ENCODE peak calls at places on chromosomes 5 and 9, in ten cellular contexts. M is CD4-positive, alpha-beta T cell; G is AG08396; C is Kasumi-1; X is A172; O is kidney epithelial cell; J is endothelial cell; I is GM12891; T is OCI-M1; U is brain microvascular endothelial cell. E is an unnamed sample.

GRCh38 chr9:123406691-123407536 is 50.9 kb downstream of the CRB2 start:
- DNase-seq in C (no peak), M (no peak), U (no peak), T (no peak), I (no peak), O (no peak), X (no peak), G (no peak), J (no peak), E (no peak)

GRCh38 chr9:78972303-78973002 is 599.3 kb upstream of the TLE4 start:
- DNase-seq in C (no peak), I (no peak), M (no peak), G (no peak), U (no peak), X (no peak), J (no peak), O (no peak), T (no peak), E (no peak)

GRCh38 chr5:17719592-17719991 is 85.3 kb downstream of the TAF11L14 start:
- DNase-seq in U (no peak), C (no peak), I (no peak), G (no peak), O (no peak), M (no peak), T (no peak), X (no peak), J (no peak), E (no peak)

GRCh38 chr9:18360005-18360404 is 113.9 kb upstream of the ADAMTSL1 start:
- DNase-seq in T (no peak), X (no peak), U (no peak), O (no peak), G (no peak), J (no peak), I (no peak), M (no peak), C (peak), E (no peak)

GRCh38 chr5:150000990-150001659 is 586 bp downstream of the HMGXB3 start:
- DNase-seq in I (peak), M (peak), X (peak), G (peak), O (no peak), J (peak), U (no peak), C (peak), T (peak), E (no peak)

GRCh38 chr5:10329808-10330481 is 22.2 kb upstream of the CMBL start:
- DNase-seq in I (no peak), O (no peak), T (no peak), U (no peak), C (no peak), J (no peak), M (no peak), G (peak), X (no peak), E (no peak)

GRCh38 chr9:93300585-93301081 is 116.7 kb downstream of the WNK2 start:
- DNase-seq in O (no peak), I (no peak), X (no peak), J (no peak), G (no peak), M (no peak), U (no peak), C (no peak), T (no peak), E (no peak)

GRCh38 chr9:91101598-91102168 is 260.0 kb downstream of the AUH start:
- DNase-seq in U (no peak), C (no peak), M (peak), J (no peak), X (no peak), T (no peak), O (no peak), I (no peak), G (no peak), E (no peak)

GRCh38 chr9:77433675-77434445 is 214.3 kb downstream of the GNA14 start:
- DNase-seq in T (peak), I (peak), O (no peak), U (peak), J (peak), M (peak), G (peak), X (peak), C (peak), E (peak)

GRCh38 chr9:4371108-4371507 is 71.2 kb upstream of the GLIS3 start:
- DNase-seq in G (peak), J (no peak), T (no peak), C (no peak), U (peak), M (no peak), I (no peak), X (peak), O (peak), E (no peak)

GRCh38 chr9:35164711-35165110 is 2.9 kb downstream of the UNC13B start:
- DNase-seq in O (no peak), J (no peak), I (no peak), X (no peak), U (peak), M (no peak), T (peak), G (peak), C (peak), E (no peak)

GRCh38 chr5:87686018-87686417 is 273.3 kb upstream of the CCNH start:
- DNase-seq in G (no peak), O (no peak), T (no peak), I (no peak), U (no peak), M (no peak), C (no peak), X (no peak), J (no peak), E (no peak)

GRCh38 chr9:134738869-134739659 is 97.5 kb downstream of the COL5A1 start:
- DNase-seq in M (peak), I (peak), U (peak), C (no peak), O (no peak), T (peak), G (peak), J (peak), X (peak), E (peak)

GRCh38 chr5:35230043-35230611 is at the start of gene PRLR:
- DNase-seq in U (peak), O (no peak), C (no peak), X (no peak), M (no peak), J (peak), I (peak), T (no peak), G (peak), E (peak)

GRCh38 chr9:16343249-16344237 is 526.9 kb downstream of the BNC2 start:
- DNase-seq in I (no peak), U (no peak), O (no peak), J (no peak), G (no peak), M (no peak), C (no peak), X (no peak), T (no peak), E (no peak)

GRCh38 chr9:87464110-87464991 is 33.3 kb upstream of the DAPK1 start:
- DNase-seq in J (no peak), G (no peak), M (no peak), T (no peak), C (no peak), I (no peak), U (no peak), X (peak), O (no peak), E (no peak)

GRCh38 chr5:127864511-127864910 is 161.3 kb downstream of the CCDC192 start:
- DNase-seq in O (no peak), X (no peak), J (no peak), G (no peak), U (no peak), I (no peak), T (no peak), M (no peak), C (no peak), E (no peak)

GRCh38 chr9:132497731-132498130 is 84.7 kb upstream of the BARHL1 start:
- DNase-seq in U (no peak), T (no peak), G (no peak), M (no peak), I (no peak), X (no peak), J (no peak), C (no peak), O (no peak), E (no peak)

GRCh38 chr5:54738118-54738972 is 220.8 kb downstream of the SNX18 start:
- DNase-seq in U (no peak), X (peak), O (no peak), M (no peak), I (no peak), J (no peak), T (peak), C (peak), G (no peak), E (no peak)

GRCh38 chr5:1638658-1639400 is 115.1 kb upstream of the LPCAT1 start:
- DNase-seq in I (no peak), M (no peak), C (no peak), U (no peak), G (no peak), X (no peak), T (no peak), O (no peak), J (no peak), E (no peak)

GRCh38 chr9:89606049-89606481 is 1.3 kb downstream of the GADD45G start:
- DNase-seq in X (peak), T (peak), I (no peak), U (peak), M (peak), J (peak), C (peak), O (peak), G (peak), E (no peak)

GRCh38 chr9:129458663-129459549 is 162.0 kb downstream of the C9orf50 start:
- DNase-seq in M (peak), G (no peak), C (peak), T (no peak), O (no peak), X (peak), I (no peak), J (peak), U (peak), E (no peak)

GRCh38 chr9:79193506-79194223 is 378.1 kb upstream of the TLE4 start:
- DNase-seq in J (no peak), U (no peak), I (no peak), M (no peak), O (no peak), G (no peak), C (no peak), X (no peak), T (no peak), E (no peak)

GRCh38 chr9:83449166-83449565 is 89.0 kb downstream of the FRMD3 start:
- DNase-seq in M (no peak), C (no peak), T (no peak), I (no peak), X (no peak), G (no peak), J (no peak), U (no peak), O (no peak), E (no peak)

GRCh38 chr9:127897194-127897692 is 2.2 kb downstream of the ST6GALNAC6 start:
- DNase-seq in I (peak), U (peak), M (no peak), G (peak), J (peak), O (no peak), X (no peak), T (peak), C (peak), E (peak)

GRCh38 chr9:135864447-135865049 is 42.8 kb downstream of the CAMSAP1 start:
- DNase-seq in G (peak), J (peak), X (peak), O (no peak), U (peak), C (peak), M (peak), T (peak), I (peak), E (peak)

GRCh38 chr5:107516452-107517184 is 154.1 kb downstream of the EFNA5 start:
- DNase-seq in X (peak), G (no peak), U (no peak), O (no peak), C (no peak), T (no peak), I (no peak), J (no peak), M (no peak), E (no peak)

GRCh38 chr9:78210841-78211301 is 25.0 kb upstream of the CEP78 start:
- DNase-seq in U (no peak), J (no peak), I (peak), C (no peak), M (no peak), G (no peak), O (no peak), T (no peak), X (no peak), E (no peak)

GRCh38 chr9:133664651-133665050 is 28.5 kb downstream of the DBH start:
- DNase-seq in J (no peak), X (no peak), C (no peak), T (no peak), M (no peak), G (no peak), I (no peak), U (no peak), O (no peak), E (no peak)

GRCh38 chr9:89448381-89448780 is 49.5 kb downstream of the SEMA4D start:
- DNase-seq in J (no peak), U (no peak), M (no peak), G (no peak), I (no peak), T (no peak), O (no peak), C (no peak), X (no peak), E (no peak)

GRCh38 chr9:118929317-118929716 is 439.9 kb downstream of the BRINP1 start:
- DNase-seq in M (no peak), O (peak), J (no peak), U (no peak), X (no peak), T (no peak), C (no peak), I (no peak), G (peak), E (no peak)

GRCh38 chr5:147918101-147918500 is 11.8 kb upstream of the C5orf46 start:
- DNase-seq in U (no peak), T (no peak), O (no peak), C (peak), J (no peak), I (no peak), X (no peak), G (no peak), M (no peak), E (no peak)

GRCh38 chr5:24644757-24645156 is at the start of gene CDH10:
- DNase-seq in I (no peak), T (no peak), O (no peak), M (no peak), C (no peak), U (no peak), X (peak), J (peak), G (no peak), E (peak)

GRCh38 chr5:119930490-119930889 is 301.1 kb downstream of the FAM170A start:
- DNase-seq in O (no peak), C (no peak), X (no peak), I (no peak), G (no peak), M (no peak), T (no peak), U (no peak), J (no peak), E (no peak)

GRCh38 chr9:130927995-130928900 is 10.8 kb downstream of the FIBCD1 start:
- DNase-seq in I (peak), O (peak), X (peak), J (no peak), T (no peak), G (peak), M (no peak), U (peak), C (no peak), E (no peak)

GRCh38 chr9:133726401-133727276 is 11.5 kb downstream of the SARDH start:
- DNase-seq in O (no peak), J (peak), I (no peak), X (peak), M (peak), U (peak), C (peak), G (peak), T (peak), E (peak)

GRCh38 chr9:86943223-86943870 is 4.0 kb downstream of the GAS1 start:
- DNase-seq in J (no peak), I (no peak), G (no peak), C (no peak), X (no peak), T (no peak), U (no peak), O (no peak), M (no peak), E (peak)

E was measured in HuH-7.